ENCODE peak calls at places on chromosomes 7 and 10, in five cellular contexts. One of them, this sample, is unnamed. For H3K4me1 and H3K36me3, the result is how much of the 10 kb centered on the place peaks cover.

GRCh38 chr7:100483101-100483727 is 513 bp upstream of the NYAP1 start:
- DNase-seq in SJSA1: peak
- DNase-seq in kidney: peak
- DNase-seq in aorta: peak
- DNase-seq in stomach: peak
- DNase-seq in this sample: no peak

GRCh38 chr10:70132098-70133029 is at the start of gene AIFM2:
- DNase-seq in kidney: peak
- DNase-seq in SJSA1: peak
- DNase-seq in stomach: peak
- DNase-seq in aorta: peak
- DNase-seq in this sample: no peak

GRCh38 chr7:44087914-44088838 is 5.8 kb upstream of the POLM start:
- DNase-seq in kidney: peak
- DNase-seq in SJSA1: peak
- DNase-seq in stomach: no peak
- DNase-seq in aorta: peak
- DNase-seq in this sample: no peak

GRCh38 chr7:47572101-47572460 is 9.8 kb downstream of the TNS3 start:
- DNase-seq in aorta: no peak
- DNase-seq in kidney: no peak
- DNase-seq in stomach: no peak
- DNase-seq in SJSA1: no peak
- DNase-seq in this sample: no peak

GRCh38 chr10:102117391-102118159 is 2.6 kb downstream of the LDB1 start:
- DNase-seq in aorta: peak
- DNase-seq in kidney: peak
- DNase-seq in SJSA1: peak
- DNase-seq in stomach: peak
- DNase-seq in this sample: no peak

GRCh38 chr10:91307489-91307888 is 87.0 kb downstream of the PCGF5 start:
- DNase-seq in aorta: no peak
- DNase-seq in stomach: no peak
- DNase-seq in kidney: no peak
- DNase-seq in SJSA1: no peak
- DNase-seq in this sample: no peak

GRCh38 chr7:30815016-30815854 is 44.0 kb downstream of the MINDY4 start:
- DNase-seq in SJSA1: peak
- DNase-seq in aorta: peak
- DNase-seq in kidney: no peak
- DNase-seq in stomach: no peak
- DNase-seq in this sample: no peak

GRCh38 chr7:92916751-92917369 is 80.5 kb upstream of the CDK6 start:
- DNase-seq in SJSA1: peak
- DNase-seq in stomach: no peak
- DNase-seq in kidney: no peak
- DNase-seq in aorta: no peak
- DNase-seq in this sample: no peak

GRCh38 chr10:96368971-96369370 is 10.2 kb upstream of the OPALIN start:
- DNase-seq in SJSA1: no peak
- DNase-seq in stomach: no peak
- DNase-seq in aorta: no peak
- DNase-seq in kidney: no peak
- DNase-seq in this sample: no peak

GRCh38 chr7:79199266-79199665 is 254.2 kb downstream of the MAGI2 start:
- DNase-seq in stomach: no peak
- DNase-seq in SJSA1: no peak
- DNase-seq in kidney: no peak
- DNase-seq in aorta: no peak
- DNase-seq in this sample: no peak

GRCh38 chr10:117543999-117544728 is 1.6 kb downstream of the EMX2 start:
- DNase-seq in kidney: no peak
- DNase-seq in SJSA1: no peak
- DNase-seq in stomach: no peak
- DNase-seq in aorta: no peak
- DNase-seq in this sample: no peak

GRCh38 chr10:131788386-131788785 is 112.4 kb upstream of the PPP2R2D start:
- DNase-seq in kidney: no peak
- DNase-seq in aorta: no peak
- DNase-seq in stomach: peak
- DNase-seq in SJSA1: no peak
- DNase-seq in this sample: no peak

GRCh38 chr7:22718200-22718711 is 8.7 kb upstream of the IL6 start:
- DNase-seq in kidney: no peak
- DNase-seq in SJSA1: peak
- DNase-seq in stomach: no peak
- DNase-seq in aorta: no peak
- DNase-seq in this sample: no peak

GRCh38 chr10:124173298-124173900 is 80.0 kb upstream of the CHST15 start:
- DNase-seq in aorta: no peak
- DNase-seq in stomach: no peak
- DNase-seq in SJSA1: peak
- DNase-seq in kidney: peak
- DNase-seq in this sample: no peak

GRCh38 chr10:60818134-60818770 is 40.0 kb downstream of the CDK1 start:
- DNase-seq in SJSA1: peak
- DNase-seq in stomach: no peak
- DNase-seq in kidney: no peak
- DNase-seq in aorta: no peak
- DNase-seq in this sample: no peak

GRCh38 chr10:53476650-53477312 is 704.2 kb upstream of the MBL2 start:
- DNase-seq in SJSA1: no peak
- DNase-seq in aorta: no peak
- DNase-seq in kidney: no peak
- DNase-seq in stomach: no peak
- DNase-seq in this sample: no peak

GRCh38 chr10:74194999-74195398 is 44.0 kb downstream of the ADK start:
- DNase-seq in SJSA1: no peak
- DNase-seq in kidney: no peak
- DNase-seq in aorta: no peak
- DNase-seq in stomach: no peak
- DNase-seq in this sample: no peak

GRCh38 chr7:111990597-111990996 is 215.6 kb downstream of the DOCK4 start:
- DNase-seq in stomach: no peak
- DNase-seq in kidney: no peak
- DNase-seq in SJSA1: no peak
- DNase-seq in aorta: no peak
- DNase-seq in this sample: no peak

GRCh38 chr7:68246189-68246633 is 1249.6 kb downstream of the TYW1 start:
- DNase-seq in stomach: no peak
- DNase-seq in kidney: peak
- DNase-seq in SJSA1: no peak
- DNase-seq in aorta: no peak
- DNase-seq in this sample: no peak

GRCh38 chr7:141460781-141461715 is 90.2 kb upstream of the AGK start:
- DNase-seq in SJSA1: no peak
- DNase-seq in kidney: no peak
- DNase-seq in aorta: no peak
- DNase-seq in stomach: no peak
- DNase-seq in this sample: no peak

GRCh38 chr7:1997537-1998076 is 235.1 kb downstream of the MAD1L1 start:
- DNase-seq in kidney: peak
- DNase-seq in stomach: no peak
- DNase-seq in SJSA1: no peak
- DNase-seq in aorta: no peak
- DNase-seq in this sample: no peak

GRCh38 chr7:129778770-129779601 is 167.5 kb downstream of the NRF1 start:
- DNase-seq in stomach: no peak
- DNase-seq in SJSA1: no peak
- DNase-seq in aorta: no peak
- DNase-seq in kidney: no peak
- DNase-seq in this sample: no peak

GRCh38 chr10:44380829-44381600 is 3.9 kb downstream of the CXCL12 start:
- DNase-seq in aorta: peak
- DNase-seq in kidney: peak
- DNase-seq in stomach: no peak
- DNase-seq in SJSA1: no peak
- DNase-seq in this sample: no peak

GRCh38 chr7:136870799-136871487 is 2.5 kb downstream of the CHRM2 start:
- DNase-seq in SJSA1: peak
- DNase-seq in aorta: peak
- DNase-seq in stomach: no peak
- DNase-seq in kidney: no peak
- DNase-seq in this sample: no peak

GRCh38 chr10:112226439-112227248 is 43.1 kb upstream of the GPAM start:
- DNase-seq in stomach: no peak
- DNase-seq in kidney: no peak
- DNase-seq in SJSA1: no peak
- DNase-seq in aorta: no peak
- DNase-seq in this sample: no peak

GRCh38 chr10:112223725-112224124 is 40.2 kb upstream of the GPAM start:
- DNase-seq in SJSA1: no peak
- DNase-seq in stomach: no peak
- DNase-seq in aorta: no peak
- DNase-seq in kidney: no peak
- DNase-seq in this sample: no peak

GRCh38 chr10:112222799-112223198 is 39.2 kb upstream of the GPAM start:
- DNase-seq in SJSA1: no peak
- DNase-seq in kidney: no peak
- DNase-seq in stomach: no peak
- DNase-seq in aorta: no peak
- DNase-seq in this sample: no peak

GRCh38 chr10:112225771-112226438 is 42.3 kb upstream of the GPAM start:
- DNase-seq in stomach: no peak
- DNase-seq in kidney: no peak
- DNase-seq in aorta: no peak
- DNase-seq in SJSA1: no peak
- DNase-seq in this sample: no peak

DNA sequence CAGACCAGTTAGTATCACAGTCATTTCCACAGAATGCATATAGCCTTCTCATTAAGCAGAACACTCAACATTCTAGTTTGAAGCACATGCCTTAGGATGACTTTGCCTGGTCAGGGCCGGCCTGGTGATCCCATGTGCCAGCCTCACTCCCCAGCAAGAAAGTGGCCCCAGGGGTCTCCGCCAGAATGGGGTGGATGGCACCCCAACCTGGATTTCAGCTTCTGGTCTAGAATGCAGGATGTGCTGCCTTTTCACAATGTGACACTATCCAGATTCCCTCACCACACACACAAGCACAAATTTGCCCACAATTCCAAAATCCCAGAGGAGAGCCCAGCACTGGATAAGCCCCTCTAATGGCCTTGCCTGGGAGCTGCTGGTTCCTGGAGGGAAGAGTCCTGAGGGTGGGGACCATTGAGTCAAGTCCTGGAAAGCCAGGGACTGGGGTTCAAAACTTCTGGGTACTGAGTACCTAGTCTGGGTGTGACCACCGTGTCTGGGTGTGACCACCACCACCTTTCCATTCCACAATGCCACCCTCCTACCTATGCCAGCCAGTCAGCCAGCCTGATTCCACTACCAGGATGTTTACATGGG is 41.5 kb upstream of the GPAM start:
- DNase-seq in kidney: no peak
- DNase-seq in stomach: no peak
- DNase-seq in aorta: no peak
- DNase-seq in SJSA1: no peak
- DNase-seq in this sample: no peak
- H3K4me1 ChIP-seq in kidney: under half
- H3K4me1 ChIP-seq in stomach: under half
- H3K4me1 ChIP-seq in aorta: under half
- H3K4me1 ChIP-seq in SJSA1: under half
- H3K4me1 ChIP-seq in this sample: under half

GRCh38 chr10:73043319-73043718 is 53.3 kb downstream of the P4HA1 start:
- DNase-seq in stomach: no peak
- DNase-seq in kidney: no peak
- DNase-seq in SJSA1: no peak
- DNase-seq in aorta: no peak
- DNase-seq in this sample: no peak
- H3K36me3 ChIP-seq in stomach: under half
- H3K36me3 ChIP-seq in kidney: under half
- H3K36me3 ChIP-seq in SJSA1: under half
- H3K36me3 ChIP-seq in aorta: under half
- H3K36me3 ChIP-seq in this sample: under half

GRCh38 chr7:121331574-121331973 is 2.8 kb downstream of the WNT16 start:
- DNase-seq in aorta: no peak
- DNase-seq in SJSA1: no peak
- DNase-seq in kidney: no peak
- DNase-seq in stomach: no peak
- DNase-seq in this sample: no peak

GRCh38 chr7:121330053-121330833 is 1.4 kb downstream of the WNT16 start:
- DNase-seq in SJSA1: no peak
- DNase-seq in kidney: no peak
- DNase-seq in stomach: no peak
- DNase-seq in aorta: no peak
- DNase-seq in this sample: no peak

GRCh38 chr7:121328508-121329459 is at the start of gene WNT16:
- DNase-seq in kidney: no peak
- DNase-seq in stomach: no peak
- DNase-seq in SJSA1: no peak
- DNase-seq in aorta: no peak
- DNase-seq in this sample: no peak

GRCh38 chr7:121329460-121330052 is 756 bp downstream of the WNT16 start:
- DNase-seq in SJSA1: no peak
- DNase-seq in stomach: peak
- DNase-seq in aorta: no peak
- DNase-seq in kidney: peak
- DNase-seq in this sample: no peak

DNA sequence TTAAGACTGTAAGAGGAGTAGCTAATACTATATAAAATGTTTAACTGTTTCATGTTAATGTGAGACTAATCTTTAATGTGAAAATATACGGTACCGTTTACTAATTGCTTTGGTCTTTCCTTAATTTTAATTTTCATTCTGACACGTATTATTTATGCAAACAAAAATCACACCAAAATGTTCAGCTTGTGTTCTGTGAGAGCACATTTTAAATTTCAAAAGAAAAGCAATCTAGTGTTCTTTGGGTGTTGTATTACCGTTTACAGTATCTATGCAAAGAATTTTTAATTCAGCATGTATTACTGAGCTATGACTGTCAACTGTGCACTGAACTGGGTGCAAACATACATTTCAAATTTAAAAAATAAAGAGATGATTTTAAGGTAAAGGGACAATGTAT is 2.2 kb downstream of the WNT16 start:
- DNase-seq in kidney: no peak
- DNase-seq in SJSA1: no peak
- DNase-seq in aorta: no peak
- DNase-seq in stomach: no peak
- DNase-seq in this sample: no peak
- H3K4me3 ChIP-seq in kidney: no peak
- H3K4me3 ChIP-seq in SJSA1: no peak
- H3K4me3 ChIP-seq in aorta: no peak
- H3K4me3 ChIP-seq in stomach: no peak
- H3K4me3 ChIP-seq in this sample: no peak

DNA sequence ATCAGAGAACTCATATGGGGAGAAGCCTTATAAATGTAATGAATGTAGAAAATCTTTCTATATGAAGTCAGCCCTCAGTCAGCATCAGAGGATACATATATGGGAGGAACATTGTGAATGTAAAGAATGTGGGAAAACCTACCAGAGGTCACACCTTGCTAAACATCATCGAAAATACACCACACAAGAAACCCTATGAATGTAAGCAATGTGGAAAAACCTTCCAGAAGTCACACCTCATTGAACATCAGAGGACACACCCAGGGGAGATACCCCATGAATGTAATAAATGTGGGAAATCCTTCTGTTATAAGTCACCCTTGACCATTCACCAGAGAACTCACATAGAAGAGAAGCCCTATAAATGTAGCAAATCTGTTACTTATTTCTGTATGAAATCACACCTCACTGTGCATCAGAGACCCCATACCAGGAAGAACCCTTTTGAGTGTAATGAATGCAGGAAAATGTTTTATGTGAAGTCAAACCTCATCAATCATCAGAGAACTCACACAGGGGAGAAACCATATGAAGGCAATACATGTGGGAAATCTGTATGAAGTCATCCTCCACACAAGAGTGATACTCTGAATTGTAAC is 30.8 kb downstream of the ZNF12 start:
- DNase-seq in aorta: no peak
- DNase-seq in kidney: no peak
- DNase-seq in stomach: no peak
- DNase-seq in SJSA1: no peak
- DNase-seq in this sample: no peak
- H3K4me1 ChIP-seq in aorta: under half
- H3K4me1 ChIP-seq in kidney: under half
- H3K4me1 ChIP-seq in stomach: under half
- H3K4me1 ChIP-seq in SJSA1: under half
- H3K4me1 ChIP-seq in this sample: under half